ENCODE peak calls at places on chromosome 7, in nine cellular contexts. One of them, this sample, is unnamed. For H3K36me3, the result is how much of the 10 kb centered on the place peaks cover.

GRCh38 chr7:23698822-23699221 is 11.2 kb upstream of the STK31 start:
- DNase-seq in heart left ventricle: no peak
- DNase-seq in sigmoid colon: no peak
- DNase-seq in adipocyte: no peak
- DNase-seq in SK-N-MC: no peak
- DNase-seq in brain microvascular endothelial cell: no peak
- DNase-seq in heart right ventricle: no peak
- DNase-seq in PC-3: no peak
- DNase-seq in H7: no peak
- DNase-seq in this sample: no peak

GRCh38 chr7:19442016-19442785 is 266.6 kb downstream of the POLR1F start:
- DNase-seq in heart right ventricle: no peak
- DNase-seq in SK-N-MC: peak
- DNase-seq in brain microvascular endothelial cell: peak
- DNase-seq in PC-3: peak
- DNase-seq in heart left ventricle: no peak
- DNase-seq in sigmoid colon: no peak
- DNase-seq in H7: peak
- DNase-seq in adipocyte: peak
- DNase-seq in this sample: no peak

GRCh38 chr7:121436136-121436535 is 40.0 kb upstream of the FAM3C start:
- DNase-seq in sigmoid colon: no peak
- DNase-seq in PC-3: peak
- DNase-seq in H7: no peak
- DNase-seq in heart left ventricle: no peak
- DNase-seq in SK-N-MC: no peak
- DNase-seq in adipocyte: no peak
- DNase-seq in heart right ventricle: no peak
- DNase-seq in brain microvascular endothelial cell: no peak
- DNase-seq in this sample: no peak

GRCh38 chr7:101659706-101660105 is 30.6 kb upstream of the MYL10 start:
- DNase-seq in H7: no peak
- DNase-seq in brain microvascular endothelial cell: no peak
- DNase-seq in PC-3: no peak
- DNase-seq in heart right ventricle: no peak
- DNase-seq in adipocyte: no peak
- DNase-seq in heart left ventricle: no peak
- DNase-seq in SK-N-MC: no peak
- DNase-seq in sigmoid colon: no peak
- DNase-seq in this sample: no peak

GRCh38 chr7:66423729-66424128 is 205.0 kb upstream of the KCTD7 start:
- DNase-seq in brain microvascular endothelial cell: no peak
- DNase-seq in SK-N-MC: no peak
- DNase-seq in heart left ventricle: no peak
- DNase-seq in sigmoid colon: no peak
- DNase-seq in adipocyte: no peak
- DNase-seq in heart right ventricle: no peak
- DNase-seq in H7: no peak
- DNase-seq in PC-3: no peak
- DNase-seq in this sample: no peak

GRCh38 chr7:49488573-49488972 is 284.9 kb upstream of the VWC2 start:
- DNase-seq in adipocyte: no peak
- DNase-seq in heart left ventricle: no peak
- DNase-seq in sigmoid colon: no peak
- DNase-seq in brain microvascular endothelial cell: no peak
- DNase-seq in heart right ventricle: no peak
- DNase-seq in PC-3: no peak
- DNase-seq in H7: no peak
- DNase-seq in SK-N-MC: no peak
- DNase-seq in this sample: no peak

GRCh38 chr7:117012284-117013174 is 59.2 kb downstream of the ST7 start:
- DNase-seq in sigmoid colon: no peak
- DNase-seq in heart left ventricle: no peak
- DNase-seq in brain microvascular endothelial cell: peak
- DNase-seq in heart right ventricle: no peak
- DNase-seq in PC-3: peak
- DNase-seq in H7: peak
- DNase-seq in SK-N-MC: no peak
- DNase-seq in adipocyte: peak
- DNase-seq in this sample: no peak

GRCh38 chr7:120421151-120421651 is 148.2 kb downstream of the KCND2 start:
- DNase-seq in PC-3: no peak
- DNase-seq in sigmoid colon: no peak
- DNase-seq in adipocyte: no peak
- DNase-seq in H7: no peak
- DNase-seq in SK-N-MC: no peak
- DNase-seq in heart left ventricle: no peak
- DNase-seq in brain microvascular endothelial cell: no peak
- DNase-seq in heart right ventricle: no peak
- DNase-seq in this sample: no peak

GRCh38 chr7:143419880-143420279 is 11.2 kb upstream of the EPHA1 start:
- DNase-seq in sigmoid colon: no peak
- DNase-seq in adipocyte: no peak
- DNase-seq in heart left ventricle: no peak
- DNase-seq in H7: no peak
- DNase-seq in heart right ventricle: no peak
- DNase-seq in SK-N-MC: no peak
- DNase-seq in brain microvascular endothelial cell: no peak
- DNase-seq in PC-3: peak
- DNase-seq in this sample: no peak

GRCh38 chr7:92904292-92905131 is 68.1 kb upstream of the CDK6 start:
- DNase-seq in brain microvascular endothelial cell: peak
- DNase-seq in SK-N-MC: no peak
- DNase-seq in heart right ventricle: no peak
- DNase-seq in heart left ventricle: no peak
- DNase-seq in sigmoid colon: no peak
- DNase-seq in PC-3: peak
- DNase-seq in H7: peak
- DNase-seq in adipocyte: peak
- DNase-seq in this sample: peak

GRCh38 chr7:144826248-144826647 is 9.6 kb downstream of the TPK1 start:
- DNase-seq in PC-3: no peak
- DNase-seq in SK-N-MC: no peak
- DNase-seq in heart right ventricle: no peak
- DNase-seq in brain microvascular endothelial cell: no peak
- DNase-seq in heart left ventricle: no peak
- DNase-seq in H7: no peak
- DNase-seq in adipocyte: peak
- DNase-seq in sigmoid colon: no peak
- DNase-seq in this sample: no peak

GRCh38 chr7:35424869-35425495 is 171.1 kb upstream of the TBX20 start:
- DNase-seq in adipocyte: peak
- DNase-seq in heart right ventricle: peak
- DNase-seq in H7: peak
- DNase-seq in sigmoid colon: no peak
- DNase-seq in brain microvascular endothelial cell: peak
- DNase-seq in heart left ventricle: peak
- DNase-seq in SK-N-MC: no peak
- DNase-seq in PC-3: peak
- DNase-seq in this sample: peak

GRCh38 chr7:107002131-107002803 is 42.2 kb upstream of the PRKAR2B start:
- DNase-seq in sigmoid colon: no peak
- DNase-seq in brain microvascular endothelial cell: no peak
- DNase-seq in SK-N-MC: no peak
- DNase-seq in adipocyte: peak
- DNase-seq in heart left ventricle: no peak
- DNase-seq in heart right ventricle: no peak
- DNase-seq in PC-3: no peak
- DNase-seq in H7: no peak
- DNase-seq in this sample: no peak

GRCh38 chr7:114822844-114823243 is 99.0 kb upstream of the MDFIC start:
- DNase-seq in adipocyte: no peak
- DNase-seq in heart right ventricle: no peak
- DNase-seq in PC-3: peak
- DNase-seq in sigmoid colon: no peak
- DNase-seq in heart left ventricle: no peak
- DNase-seq in H7: no peak
- DNase-seq in brain microvascular endothelial cell: no peak
- DNase-seq in SK-N-MC: no peak
- DNase-seq in this sample: no peak

GRCh38 chr7:8423057-8423456 is 10.4 kb upstream of the NXPH1 start:
- DNase-seq in SK-N-MC: no peak
- DNase-seq in sigmoid colon: no peak
- DNase-seq in PC-3: peak
- DNase-seq in adipocyte: no peak
- DNase-seq in brain microvascular endothelial cell: no peak
- DNase-seq in heart right ventricle: no peak
- DNase-seq in H7: no peak
- DNase-seq in heart left ventricle: no peak
- DNase-seq in this sample: no peak

GRCh38 chr7:100604976-100605911 is 3.1 kb downstream of the PCOLCE start:
- DNase-seq in PC-3: peak
- DNase-seq in SK-N-MC: no peak
- DNase-seq in H7: peak
- DNase-seq in sigmoid colon: peak
- DNase-seq in adipocyte: no peak
- DNase-seq in brain microvascular endothelial cell: no peak
- DNase-seq in heart right ventricle: peak
- DNase-seq in heart left ventricle: peak
- DNase-seq in this sample: peak

DNA sequence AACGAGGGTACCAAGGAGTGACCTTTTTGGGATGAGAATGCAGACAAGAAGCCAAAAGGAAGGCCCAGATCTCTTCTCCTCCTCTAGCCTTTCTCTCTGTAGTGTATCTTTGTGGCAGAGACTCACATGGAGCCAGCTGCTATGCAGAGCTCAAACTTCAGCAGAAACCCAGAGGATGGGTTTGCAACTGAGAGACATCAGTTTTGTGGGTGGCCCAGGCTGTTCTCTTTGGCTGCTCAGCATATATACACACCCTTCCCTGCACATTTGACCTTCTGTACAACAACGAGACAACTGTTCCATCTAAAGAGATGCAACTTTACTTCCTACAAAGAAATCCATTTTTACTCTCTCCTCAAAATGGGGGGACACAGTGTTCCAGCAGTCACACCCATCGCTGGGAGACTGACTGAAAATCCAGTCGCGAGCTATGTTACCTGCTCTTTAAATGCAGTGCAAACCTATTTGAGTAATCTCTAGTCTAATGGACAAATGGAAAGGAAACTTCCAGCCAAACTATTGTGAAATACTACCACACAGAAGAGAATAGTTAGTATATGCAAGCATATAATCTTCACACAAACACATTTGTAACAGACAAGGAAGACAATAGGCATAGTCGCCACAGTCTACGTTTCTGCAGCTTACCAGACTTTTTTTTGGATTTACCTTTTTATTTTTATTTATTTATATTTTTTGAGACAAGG is 51.2 kb downstream of the GTF2I start:
- DNase-seq in heart left ventricle: no peak
- DNase-seq in brain microvascular endothelial cell: no peak
- DNase-seq in adipocyte: peak
- DNase-seq in sigmoid colon: no peak
- DNase-seq in heart right ventricle: no peak
- DNase-seq in H7: no peak
- DNase-seq in SK-N-MC: no peak
- DNase-seq in PC-3: no peak
- DNase-seq in this sample: no peak
- H3K36me3 ChIP-seq in heart left ventricle: half or more
- H3K36me3 ChIP-seq in brain microvascular endothelial cell: half or more
- H3K36me3 ChIP-seq in adipocyte: half or more
- H3K36me3 ChIP-seq in sigmoid colon: under half
- H3K36me3 ChIP-seq in heart right ventricle: half or more
- H3K36me3 ChIP-seq in H7: under half
- H3K36me3 ChIP-seq in SK-N-MC: half or more
- H3K36me3 ChIP-seq in PC-3: half or more
- H3K36me3 ChIP-seq in this sample: half or more

DNA sequence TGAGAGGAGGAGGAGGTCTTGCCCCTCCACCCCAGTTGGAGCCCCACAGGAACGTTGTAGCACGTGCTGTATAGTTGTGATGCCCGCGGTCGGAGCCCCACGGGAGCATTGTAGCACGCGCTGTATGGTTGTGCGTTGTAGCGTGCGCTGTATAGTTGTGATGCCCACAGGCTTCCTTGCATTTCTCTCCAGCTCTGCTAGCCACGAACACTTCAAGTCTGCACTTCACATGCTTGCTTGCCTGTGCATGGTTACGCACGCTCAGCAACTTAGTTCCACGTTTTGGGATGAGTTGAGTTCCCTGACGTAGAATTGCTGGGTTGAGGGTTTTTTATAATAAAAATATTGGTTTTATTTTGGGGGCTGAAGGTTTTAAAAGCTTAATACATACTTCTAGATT is 41.6 kb downstream of the DNAJB6 start:
- DNase-seq in heart left ventricle: no peak
- DNase-seq in SK-N-MC: no peak
- DNase-seq in adipocyte: no peak
- DNase-seq in PC-3: no peak
- DNase-seq in H7: no peak
- DNase-seq in sigmoid colon: no peak
- DNase-seq in brain microvascular endothelial cell: no peak
- DNase-seq in heart right ventricle: no peak
- DNase-seq in this sample: peak
- H3K36me3 ChIP-seq in heart left ventricle: under half
- H3K36me3 ChIP-seq in SK-N-MC: under half
- H3K36me3 ChIP-seq in adipocyte: under half
- H3K36me3 ChIP-seq in PC-3: half or more
- H3K36me3 ChIP-seq in H7: under half
- H3K36me3 ChIP-seq in sigmoid colon: under half
- H3K36me3 ChIP-seq in brain microvascular endothelial cell: half or more
- H3K36me3 ChIP-seq in heart right ventricle: under half
- H3K36me3 ChIP-seq in this sample: under half

DNA sequence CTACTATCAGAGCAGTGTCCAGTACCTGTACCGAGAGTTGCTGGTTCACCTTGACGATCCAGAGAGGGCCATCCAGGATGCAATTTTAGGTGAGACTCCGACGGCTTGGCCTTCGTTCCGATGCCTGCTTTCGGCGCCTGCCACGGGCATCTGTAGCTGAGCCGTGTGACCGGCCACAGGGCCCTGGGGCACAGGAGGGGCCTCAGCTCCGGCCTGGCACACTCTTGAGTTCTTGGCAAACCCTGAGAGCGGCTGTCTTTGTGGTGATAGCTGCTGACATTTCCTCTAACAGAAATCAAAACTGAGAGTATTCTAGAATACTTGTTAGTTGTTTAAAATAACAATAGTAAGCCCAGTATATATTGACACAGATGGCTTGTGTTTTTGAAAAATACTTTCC is 52.2 kb upstream of the SUN1 start:
- DNase-seq in heart left ventricle: peak
- DNase-seq in PC-3: no peak
- DNase-seq in adipocyte: no peak
- DNase-seq in H7: peak
- DNase-seq in brain microvascular endothelial cell: no peak
- DNase-seq in heart right ventricle: peak
- DNase-seq in sigmoid colon: no peak
- DNase-seq in SK-N-MC: no peak
- DNase-seq in this sample: no peak
- H3K36me3 ChIP-seq in heart left ventricle: half or more
- H3K36me3 ChIP-seq in PC-3: under half
- H3K36me3 ChIP-seq in adipocyte: under half
- H3K36me3 ChIP-seq in H7: under half
- H3K36me3 ChIP-seq in brain microvascular endothelial cell: under half
- H3K36me3 ChIP-seq in heart right ventricle: half or more
- H3K36me3 ChIP-seq in sigmoid colon: under half
- H3K36me3 ChIP-seq in SK-N-MC: under half
- H3K36me3 ChIP-seq in this sample: under half

DNA sequence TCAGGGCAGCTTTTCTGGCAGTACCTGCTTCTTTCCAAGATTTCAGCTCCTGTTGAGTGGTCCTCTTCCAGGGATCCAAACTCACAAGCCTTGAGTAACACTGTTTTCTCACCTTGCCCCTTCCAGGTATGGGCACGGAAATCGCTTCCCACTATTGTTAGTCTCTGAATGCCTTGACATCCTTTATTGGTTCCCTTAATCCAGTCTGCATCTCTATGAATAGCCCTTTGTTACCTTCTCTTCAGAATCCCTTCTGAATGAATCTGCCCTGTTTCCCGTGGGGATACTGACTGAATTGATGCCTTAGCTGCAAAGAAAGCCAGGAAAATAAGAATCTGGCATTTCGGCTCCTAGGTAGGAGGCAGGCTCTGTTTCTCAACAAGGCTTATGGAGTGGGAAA is 467.7 kb downstream of the PLXNA4 start:
- DNase-seq in adipocyte: no peak
- DNase-seq in SK-N-MC: no peak
- DNase-seq in sigmoid colon: no peak
- DNase-seq in heart right ventricle: no peak
- DNase-seq in heart left ventricle: no peak
- DNase-seq in H7: peak
- DNase-seq in brain microvascular endothelial cell: no peak
- DNase-seq in PC-3: no peak
- DNase-seq in this sample: no peak
- H3K36me3 ChIP-seq in adipocyte: under half
- H3K36me3 ChIP-seq in SK-N-MC: under half
- H3K36me3 ChIP-seq in sigmoid colon: under half
- H3K36me3 ChIP-seq in heart right ventricle: under half
- H3K36me3 ChIP-seq in heart left ventricle: under half
- H3K36me3 ChIP-seq in H7: under half
- H3K36me3 ChIP-seq in brain microvascular endothelial cell: under half
- H3K36me3 ChIP-seq in PC-3: under half
- H3K36me3 ChIP-seq in this sample: under half